ENCODE peak calls at places on chromosome 17, in eight cellular contexts. One of them, this sample, is unnamed.

GRCh38 chr17:17300624-17301568 is 2.3 kb upstream of the NT5M start:
- DNase-seq in OCI-LY7: peak; percentile 74
- DNase-seq in sigmoid colon: peak; percentile 73
- DNase-seq in neural progenitor cell: peak; percentile 93
- DNase-seq in GM23338: peak; percentile 97
- DNase-seq in cardiac muscle cell: peak; percentile 91
- DNase-seq in left lung: peak; percentile 52
- DNase-seq in H9: peak; percentile 99
- DNase-seq in this sample: no peak

GRCh38 chr17:60314423-60314822 is 77.5 kb downstream of the USP32 start:
- DNase-seq in OCI-LY7: no peak
- DNase-seq in sigmoid colon: no peak
- DNase-seq in neural progenitor cell: no peak
- DNase-seq in GM23338: no peak
- DNase-seq in cardiac muscle cell: no peak
- DNase-seq in left lung: no peak
- DNase-seq in H9: no peak
- DNase-seq in this sample: no peak

GRCh38 chr17:75128694-75129505 is 2.6 kb downstream of the NT5C start:
- DNase-seq in OCI-LY7: no peak
- DNase-seq in sigmoid colon: no peak
- DNase-seq in neural progenitor cell: no peak
- DNase-seq in GM23338: no peak
- DNase-seq in cardiac muscle cell: no peak
- DNase-seq in left lung: no peak
- DNase-seq in H9: peak; percentile 42
- DNase-seq in this sample: no peak

GRCh38 chr17:19470529-19471261 is 59.7 kb downstream of the RNF112 start:
- DNase-seq in OCI-LY7: no peak
- DNase-seq in sigmoid colon: peak; percentile 96
- DNase-seq in neural progenitor cell: peak; percentile 44
- DNase-seq in GM23338: peak; percentile 56
- DNase-seq in cardiac muscle cell: no peak
- DNase-seq in left lung: peak; percentile 64
- DNase-seq in H9: peak; percentile 67
- DNase-seq in this sample: no peak

GRCh38 chr17:21549107-21549687 is 143.1 kb upstream of the KCNJ18 start:
- DNase-seq in OCI-LY7: peak; percentile 6
- DNase-seq in sigmoid colon: no peak
- DNase-seq in neural progenitor cell: no peak
- DNase-seq in GM23338: no peak
- DNase-seq in cardiac muscle cell: no peak
- DNase-seq in left lung: no peak
- DNase-seq in H9: no peak
- DNase-seq in this sample: no peak

GRCh38 chr17:72422505-72423285 is 301.9 kb downstream of the SOX9 start:
- DNase-seq in OCI-LY7: peak; percentile 3
- DNase-seq in sigmoid colon: peak; percentile 70
- DNase-seq in neural progenitor cell: no peak
- DNase-seq in GM23338: no peak
- DNase-seq in cardiac muscle cell: peak; percentile 21
- DNase-seq in left lung: peak; percentile 53
- DNase-seq in H9: no peak
- DNase-seq in this sample: no peak

GRCh38 chr17:66514227-66514806 is 211.9 kb downstream of the PRKCA start:
- DNase-seq in OCI-LY7: no peak
- DNase-seq in sigmoid colon: no peak
- DNase-seq in neural progenitor cell: no peak
- DNase-seq in GM23338: no peak
- DNase-seq in cardiac muscle cell: no peak
- DNase-seq in left lung: no peak
- DNase-seq in H9: no peak
- DNase-seq in this sample: no peak

GRCh38 chr17:30908717-30909420 is 2.8 kb upstream of the TEFM start:
- DNase-seq in OCI-LY7: peak; percentile 52
- DNase-seq in sigmoid colon: no peak
- DNase-seq in neural progenitor cell: no peak
- DNase-seq in GM23338: no peak
- DNase-seq in cardiac muscle cell: no peak
- DNase-seq in left lung: no peak
- DNase-seq in H9: no peak
- DNase-seq in this sample: no peak

GRCh38 chr17:41545829-41546410 is 17.8 kb upstream of the KRT19 start:
- DNase-seq in OCI-LY7: no peak
- DNase-seq in sigmoid colon: no peak
- DNase-seq in neural progenitor cell: no peak
- DNase-seq in GM23338: no peak
- DNase-seq in cardiac muscle cell: no peak
- DNase-seq in left lung: no peak
- DNase-seq in H9: no peak
- DNase-seq in this sample: no peak
- H3K4me1 ChIP-seq in OCI-LY7: no peaks in the 10 kb centered on the region
- H3K4me1 ChIP-seq in sigmoid colon: peaks cover 20% of the 10 kb centered on the region
- H3K4me1 ChIP-seq in neural progenitor cell: peaks cover 16% of the 10 kb centered on the region
- H3K4me1 ChIP-seq in GM23338: peaks cover 16% of the 10 kb centered on the region
- H3K4me1 ChIP-seq in cardiac muscle cell: peaks cover 25% of the 10 kb centered on the region
- H3K4me1 ChIP-seq in left lung: peaks cover 16% of the 10 kb centered on the region
- H3K4me1 ChIP-seq in H9: no peaks in the 10 kb centered on the region
- H3K4me1 ChIP-seq in this sample: peaks cover 16% of the 10 kb centered on the region

GRCh38 chr17:57568340-57568739 is 176.8 kb downstream of the CCDC182 start:
- DNase-seq in OCI-LY7: no peak
- DNase-seq in sigmoid colon: no peak
- DNase-seq in neural progenitor cell: no peak
- DNase-seq in GM23338: no peak
- DNase-seq in cardiac muscle cell: no peak
- DNase-seq in left lung: no peak
- DNase-seq in H9: no peak
- DNase-seq in this sample: no peak
- H3K4me1 ChIP-seq in OCI-LY7: peaks cover 7% of the 10 kb centered on the region
- H3K4me1 ChIP-seq in sigmoid colon: peaks cover 10% of the 10 kb centered on the region
- H3K4me1 ChIP-seq in neural progenitor cell: peaks cover 41% of the 10 kb centered on the region
- H3K4me1 ChIP-seq in GM23338: no peaks in the 10 kb centered on the region
- H3K4me1 ChIP-seq in cardiac muscle cell: no peaks in the 10 kb centered on the region
- H3K4me1 ChIP-seq in left lung: no peaks in the 10 kb centered on the region
- H3K4me1 ChIP-seq in H9: no peaks in the 10 kb centered on the region
- H3K4me1 ChIP-seq in this sample: no peaks in the 10 kb centered on the region

GRCh38 chr17:50213026-50214015 is 11.9 kb upstream of the COL1A1 start:
- DNase-seq in OCI-LY7: peak; percentile 29
- DNase-seq in sigmoid colon: no peak
- DNase-seq in neural progenitor cell: peak; percentile 71
- DNase-seq in GM23338: peak; percentile 60
- DNase-seq in cardiac muscle cell: peak; percentile 61
- DNase-seq in left lung: no peak
- DNase-seq in H9: peak; percentile 86
- DNase-seq in this sample: no peak
- H3K4me1 ChIP-seq in OCI-LY7: no peaks in the 10 kb centered on the region
- H3K4me1 ChIP-seq in sigmoid colon: peaks cover 64% of the 10 kb centered on the region
- H3K4me1 ChIP-seq in neural progenitor cell: peaks cover 24% of the 10 kb centered on the region
- H3K4me1 ChIP-seq in GM23338: peaks cover 28% of the 10 kb centered on the region
- H3K4me1 ChIP-seq in cardiac muscle cell: peaks cover 42% of the 10 kb centered on the region
- H3K4me1 ChIP-seq in left lung: peaks cover 18% of the 10 kb centered on the region
- H3K4me1 ChIP-seq in H9: peaks cover 15% of the 10 kb centered on the region
- H3K4me1 ChIP-seq in this sample: no peaks in the 10 kb centered on the region

DNA sequence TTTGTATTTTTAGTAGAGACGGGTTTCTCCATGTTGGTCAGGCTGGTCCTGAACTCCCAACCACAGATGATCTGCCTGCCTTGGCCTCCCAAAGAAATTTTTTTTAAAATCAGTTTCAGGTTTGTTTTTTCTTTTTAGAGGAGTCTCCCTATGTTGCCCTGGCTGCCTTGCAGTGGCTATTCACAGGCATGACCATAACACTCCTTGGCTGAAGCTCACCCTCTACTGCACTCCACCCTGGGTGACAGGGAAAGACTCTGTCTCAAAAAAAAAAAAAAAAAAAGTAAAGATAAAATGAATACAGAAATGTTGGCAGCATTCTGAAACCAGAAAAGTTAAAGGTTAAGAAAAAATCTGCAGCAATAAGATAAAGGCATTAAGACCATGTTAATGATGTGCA is 15.1 kb downstream of the YWHAE start:
- DNase-seq in OCI-LY7: no peak
- DNase-seq in sigmoid colon: no peak
- DNase-seq in neural progenitor cell: no peak
- DNase-seq in GM23338: no peak
- DNase-seq in cardiac muscle cell: no peak
- DNase-seq in left lung: no peak
- DNase-seq in H9: no peak
- DNase-seq in this sample: no peak
- H3K4me1 ChIP-seq in OCI-LY7: peaks cover 56% of the 10 kb centered on the region
- H3K4me1 ChIP-seq in sigmoid colon: peaks cover 94% of the 10 kb centered on the region
- H3K4me1 ChIP-seq in neural progenitor cell: no peaks in the 10 kb centered on the region
- H3K4me1 ChIP-seq in GM23338: peaks cover 40% of the 10 kb centered on the region
- H3K4me1 ChIP-seq in cardiac muscle cell: peaks cover 24% of the 10 kb centered on the region
- H3K4me1 ChIP-seq in left lung: peaks cover 49% of the 10 kb centered on the region
- H3K4me1 ChIP-seq in H9: no peaks in the 10 kb centered on the region
- H3K4me1 ChIP-seq in this sample: peaks cover 26% of the 10 kb centered on the region

DNA sequence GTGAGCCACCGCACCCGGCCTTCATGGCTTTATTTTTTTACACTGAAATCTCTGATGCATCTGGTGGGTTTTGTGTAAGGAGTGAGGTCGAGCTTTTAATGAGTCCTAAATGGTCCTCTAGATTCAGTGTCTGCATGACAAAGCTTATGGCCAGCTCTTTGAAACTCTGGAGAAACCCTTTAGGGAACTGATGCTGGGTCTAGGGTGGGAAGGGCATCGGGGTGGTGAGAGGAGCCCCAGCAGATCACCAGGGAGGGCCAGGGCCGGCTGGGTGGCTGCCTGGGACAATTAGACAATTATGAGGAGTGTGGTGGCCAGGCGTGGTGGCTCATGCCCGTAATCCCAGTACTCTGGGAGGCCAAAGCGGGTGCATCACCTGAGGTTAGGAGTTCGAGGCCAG is 93.9 kb downstream of the SEC14L1 start:
- DNase-seq in OCI-LY7: no peak
- DNase-seq in sigmoid colon: no peak
- DNase-seq in neural progenitor cell: no peak
- DNase-seq in GM23338: no peak
- DNase-seq in cardiac muscle cell: no peak
- DNase-seq in left lung: no peak
- DNase-seq in H9: no peak
- DNase-seq in this sample: no peak
- H3K4me1 ChIP-seq in OCI-LY7: peaks cover 18% of the 10 kb centered on the region
- H3K4me1 ChIP-seq in sigmoid colon: peaks cover 8% of the 10 kb centered on the region
- H3K4me1 ChIP-seq in neural progenitor cell: no peaks in the 10 kb centered on the region
- H3K4me1 ChIP-seq in GM23338: peaks cover 8% of the 10 kb centered on the region
- H3K4me1 ChIP-seq in cardiac muscle cell: no peaks in the 10 kb centered on the region
- H3K4me1 ChIP-seq in left lung: peaks cover 9% of the 10 kb centered on the region
- H3K4me1 ChIP-seq in H9: no peaks in the 10 kb centered on the region
- H3K4me1 ChIP-seq in this sample: peaks cover 5% of the 10 kb centered on the region

DNA sequence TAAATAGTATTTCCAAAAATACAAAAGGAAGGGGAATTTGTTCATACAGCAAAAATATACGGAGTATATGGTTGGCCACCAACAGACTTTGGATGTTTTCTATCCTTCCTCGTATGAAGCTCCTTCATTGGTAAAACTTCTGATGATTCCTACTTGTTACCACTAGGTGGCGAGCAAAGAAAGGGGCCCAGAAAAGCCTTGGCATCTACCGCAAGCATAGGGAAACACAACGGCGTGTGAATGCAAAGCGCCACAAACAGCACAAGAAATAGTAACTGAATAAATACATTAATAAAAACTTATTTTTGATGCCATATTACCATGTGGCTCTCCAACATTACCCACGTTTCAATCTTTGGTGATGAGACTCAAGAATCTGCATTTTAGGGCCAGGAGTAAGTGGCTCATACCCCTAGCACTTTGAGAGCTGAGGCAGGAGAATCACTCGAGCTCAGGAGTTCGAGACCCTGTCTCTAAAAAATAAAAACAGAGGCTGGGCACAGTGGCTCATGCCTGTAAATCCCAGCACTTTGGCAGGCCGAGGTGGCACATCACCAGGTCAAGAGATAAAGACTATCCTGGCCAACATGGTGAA is 34.5 kb downstream of the YWHAE start:
- DNase-seq in OCI-LY7: peak; percentile 81
- DNase-seq in sigmoid colon: peak; percentile 86
- DNase-seq in neural progenitor cell: peak; percentile 84
- DNase-seq in GM23338: peak; percentile 92
- DNase-seq in cardiac muscle cell: peak; percentile 80
- DNase-seq in left lung: peak; percentile 56
- DNase-seq in H9: peak; percentile 77
- DNase-seq in this sample: peak; percentile 44
- H3K4me1 ChIP-seq in OCI-LY7: peaks cover 50% of the 10 kb centered on the region
- H3K4me1 ChIP-seq in sigmoid colon: peaks cover 79% of the 10 kb centered on the region
- H3K4me1 ChIP-seq in neural progenitor cell: no peaks in the 10 kb centered on the region
- H3K4me1 ChIP-seq in GM23338: peaks cover 30% of the 10 kb centered on the region
- H3K4me1 ChIP-seq in cardiac muscle cell: peaks cover 4% of the 10 kb centered on the region
- H3K4me1 ChIP-seq in left lung: peaks cover 41% of the 10 kb centered on the region
- H3K4me1 ChIP-seq in H9: no peaks in the 10 kb centered on the region
- H3K4me1 ChIP-seq in this sample: peaks cover 23% of the 10 kb centered on the region

DNA sequence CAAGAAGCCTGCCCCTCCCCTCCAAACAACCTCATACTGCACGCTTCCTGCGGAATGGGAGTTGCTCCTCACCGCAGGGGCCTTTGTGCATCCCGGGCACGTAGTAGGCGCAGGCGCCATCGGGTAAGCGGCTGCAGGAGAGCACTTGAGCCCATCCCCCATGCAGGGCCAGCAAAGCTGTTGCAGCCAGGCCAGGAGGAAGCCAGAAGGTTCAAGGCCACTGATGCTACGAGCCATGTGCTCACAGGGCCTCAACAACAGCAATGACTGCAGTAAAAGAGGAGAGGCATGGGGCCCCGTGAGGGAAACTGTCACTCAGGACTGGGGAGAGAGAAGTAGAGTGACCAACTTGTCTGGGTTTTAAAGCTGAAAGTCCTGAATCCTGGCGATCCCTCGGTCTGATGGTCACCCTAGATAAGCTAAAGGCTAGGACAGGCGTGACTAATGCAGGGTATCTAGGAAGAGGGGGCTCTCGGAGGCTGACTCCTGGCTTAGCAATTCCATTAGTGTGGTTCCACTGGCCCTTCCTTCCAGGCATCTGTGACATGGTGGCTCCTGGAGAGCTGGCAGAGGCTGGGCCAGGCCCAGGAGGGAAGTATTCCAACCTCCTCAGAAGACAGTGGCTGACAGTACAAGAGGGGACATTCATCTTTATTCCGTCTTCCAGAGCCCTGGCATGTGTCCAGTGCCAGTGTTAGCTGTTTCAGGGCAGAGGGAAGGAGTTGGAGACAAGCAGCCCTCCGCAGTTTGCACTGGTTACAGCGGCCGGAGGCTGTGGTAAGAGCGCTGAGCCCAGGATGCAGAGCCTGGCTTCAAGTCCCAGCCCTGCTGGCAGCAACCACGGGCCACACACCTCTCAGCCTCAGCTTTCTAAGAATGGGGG is 20.8 kb downstream of the GOSR2 start:
- DNase-seq in OCI-LY7: no peak
- DNase-seq in sigmoid colon: peak; percentile 77
- DNase-seq in neural progenitor cell: peak; percentile 49
- DNase-seq in GM23338: peak; percentile 67
- DNase-seq in cardiac muscle cell: no peak
- DNase-seq in left lung: no peak
- DNase-seq in H9: peak; percentile 77
- DNase-seq in this sample: no peak
- H3K4me1 ChIP-seq in OCI-LY7: peaks cover 10% of the 10 kb centered on the region
- H3K4me1 ChIP-seq in sigmoid colon: peaks cover 16% of the 10 kb centered on the region
- H3K4me1 ChIP-seq in neural progenitor cell: peaks cover 8% of the 10 kb centered on the region
- H3K4me1 ChIP-seq in GM23338: peaks cover 29% of the 10 kb centered on the region
- H3K4me1 ChIP-seq in cardiac muscle cell: peaks cover 8% of the 10 kb centered on the region
- H3K4me1 ChIP-seq in left lung: peaks cover 6% of the 10 kb centered on the region
- H3K4me1 ChIP-seq in H9: no peaks in the 10 kb centered on the region
- H3K4me1 ChIP-seq in this sample: peaks cover 10% of the 10 kb centered on the region

GRCh38 chr17:76260669-76261068 is 4.5 kb upstream of the UBALD2 start:
- DNase-seq in OCI-LY7: no peak
- DNase-seq in sigmoid colon: no peak
- DNase-seq in neural progenitor cell: no peak
- DNase-seq in GM23338: no peak
- DNase-seq in cardiac muscle cell: no peak
- DNase-seq in left lung: no peak
- DNase-seq in H9: no peak
- DNase-seq in this sample: no peak
- H3K4me1 ChIP-seq in OCI-LY7: peaks cover 56% of the 10 kb centered on the region
- H3K4me1 ChIP-seq in sigmoid colon: peaks cover 8% of the 10 kb centered on the region
- H3K4me1 ChIP-seq in neural progenitor cell: peaks cover 19% of the 10 kb centered on the region
- H3K4me1 ChIP-seq in GM23338: peaks cover 5% of the 10 kb centered on the region
- H3K4me1 ChIP-seq in cardiac muscle cell: peaks cover 4% of the 10 kb centered on the region
- H3K4me1 ChIP-seq in left lung: peaks cover 18% of the 10 kb centered on the region
- H3K4me1 ChIP-seq in H9: no peaks in the 10 kb centered on the region
- H3K4me1 ChIP-seq in this sample: peaks cover 12% of the 10 kb centered on the region

This sample was measured in effector memory CD4-positive, alpha-beta T cell.